ENCODE peak calls at places on chromosomes 7 and 10, in four cellular contexts. D is T-helper 1 cell, R is M059J, J is T-helper 17 cell. Z is an unnamed sample.

GRCh38 chr10:71265618-71266146 is 53.3 kb downstream of the UNC5B start:
- DNase-seq in D (no peak), R (no peak), J (no peak), Z (no peak)

GRCh38 chr10:27242951-27243551 is 2.5 kb upstream of the ACBD5 start:
- DNase-seq in D (peak), R (peak), J (peak), Z (peak)

GRCh38 chr10:102673961-102674511 is 29.8 kb downstream of the TRIM8 start:
- DNase-seq in D (peak), R (no peak), J (peak), Z (peak)

GRCh38 chr10:14486777-14487510 is 156.2 kb upstream of the FRMD4A start:
- DNase-seq in D (no peak), R (peak), J (no peak), Z (no peak)

GRCh38 chr7:98295467-98296220 is 14.2 kb downstream of the BRI3 start:
- DNase-seq in D (no peak), R (no peak), J (no peak), Z (no peak)

GRCh38 chr10:32189400-32190084 is 133.3 kb upstream of the KIF5B start:
- DNase-seq in D (no peak), R (peak), J (no peak), Z (no peak)

GRCh38 chr7:157521752-157522151 is 184.9 kb downstream of the DNAJB6 start:
- DNase-seq in D (no peak), R (no peak), J (no peak), Z (no peak)

GRCh38 chr7:36153571-36154097 is 580 bp downstream of the EEPD1 start:
- DNase-seq in D (peak), R (peak), J (no peak), Z (no peak)

GRCh38 chr10:1093696-1094095 is 37.5 kb downstream of the WDR37 start:
- DNase-seq in D (no peak), R (no peak), J (no peak), Z (no peak)

GRCh38 chr7:92569137-92569536 is 21.1 kb downstream of the FAM133B start:
- DNase-seq in D (no peak), R (no peak), J (no peak), Z (no peak)

GRCh38 chr10:106571216-106571954 is 593.1 kb downstream of the SORCS1 start:
- DNase-seq in D (no peak), R (peak), J (no peak), Z (no peak)

GRCh38 chr10:72039377-72039776 is 49.0 kb downstream of the SPOCK2 start:
- DNase-seq in D (no peak), R (no peak), J (no peak), Z (no peak)

GRCh38 chr10:8065651-8066050 is 11.2 kb downstream of the GATA3 start:
- DNase-seq in D (no peak), R (peak), J (no peak), Z (no peak)

GRCh38 chr7:38215734-38216670 is 38.0 kb downstream of the STARD3NL start:
- DNase-seq in D (peak), R (peak), J (peak), Z (peak)

GRCh38 chr10:79184141-79184625 is 115.4 kb downstream of the ZMIZ1 start:
- DNase-seq in D (no peak), R (peak), J (no peak), Z (no peak)

GRCh38 chr10:132735341-132735775 is 50.6 kb downstream of the NKX6-2 start:
- DNase-seq in D (no peak), R (no peak), J (no peak), Z (no peak)

GRCh38 chr7:76129366-76129765 is 72.3 kb upstream of the SRRM3 start:
- DNase-seq in D (no peak), R (peak), J (no peak), Z (no peak)

GRCh38 chr10:119859422-119860258 is 13.0 kb downstream of the MCMBP start:
- DNase-seq in D (no peak), R (peak), J (no peak), Z (peak)

GRCh38 chr7:21128418-21128817 is 299.5 kb upstream of the SP4 start:
- DNase-seq in D (no peak), R (no peak), J (no peak), Z (no peak)

GRCh38 chr10:34808789-34809745 is 6.0 kb downstream of the PARD3 start:
- DNase-seq in D (no peak), R (no peak), J (no peak), Z (no peak)

GRCh38 chr7:25854608-25855497 is 297.1 kb upstream of the NFE2L3 start:
- DNase-seq in D (no peak), R (peak), J (no peak), Z (no peak)

GRCh38 chr10:79019441-79019840 is 49.3 kb upstream of the ZMIZ1 start:
- DNase-seq in D (no peak), R (no peak), J (no peak), Z (no peak)

GRCh38 chr10:102775973-102776669 is 32.4 kb downstream of the WBP1L start:
- DNase-seq in D (no peak), R (peak), J (no peak), Z (no peak)

GRCh38 chr7:146956853-146957252 is 840.3 kb downstream of the CNTNAP2 start:
- DNase-seq in D (no peak), R (no peak), J (no peak), Z (no peak)

GRCh38 chr10:132805599-132805998 is 19.7 kb upstream of the NKX6-2 start:
- DNase-seq in D (no peak), R (no peak), J (no peak), Z (no peak)

Z was measured in effector memory CD8-positive, alpha-beta T cell.